ENCODE peak calls at places on chromosomes 11 and 22, in eight cellular contexts. T is mammary epithelial cell; C is MM.1S; L is naive thymus-derived CD4-positive, alpha-beta T cell; G is HepG2; B is fibroblast of lung; I is A673; K is dorsolateral prefrontal cortex. F is an unnamed sample.

GRCh38 chr11:8870461-8871282 is 40.3 kb upstream of the AKIP1 start:
- DNase-seq in I (peak; percentile 72), L (no peak), B (peak; percentile 75), K (no peak), G (no peak), T (peak; percentile 74), C (peak; percentile 56), F (peak; percentile 82)

GRCh38 chr11:70579376-70579955 is 181.1 kb downstream of the CTTN start:
- DNase-seq in G (no peak), L (no peak), I (no peak), C (no peak), K (peak; percentile 7), B (no peak), T (no peak), F (no peak)

GRCh38 chr22:49418943-49419342 is 408.7 kb downstream of the BRD1 start:
- DNase-seq in B (no peak), I (no peak), K (no peak), L (no peak), G (no peak), T (no peak), C (no peak), F (no peak)

GRCh38 chr11:72534859-72535547 is 100.7 kb upstream of the CLPB start:
- DNase-seq in T (no peak), B (no peak), I (no peak), L (no peak), K (no peak), G (no peak), C (no peak), F (peak; percentile 32)

GRCh38 chr11:15346907-15347306 is 232.2 kb downstream of the INSC start:
- DNase-seq in B (no peak), I (no peak), T (no peak), K (no peak), L (no peak), G (no peak), C (no peak), F (no peak)

GRCh38 chr11:3218483-3219280 is at the start of gene MRGPRG:
- DNase-seq in K (peak; percentile 9), I (no peak), B (no peak), T (no peak), L (no peak), G (no peak), C (no peak), F (no peak)

GRCh38 chr11:64141081-64141783 is 24.7 kb downstream of the MACROD1 start:
- DNase-seq in I (no peak), B (no peak), G (no peak), T (no peak), C (no peak), L (no peak), K (no peak), F (no peak)

GRCh38 chr22:27719535-27720227 is 81.9 kb downstream of the MN1 start:
- DNase-seq in L (no peak), T (peak; percentile 100), I (no peak), C (no peak), B (peak; percentile 22), G (peak; percentile 40), K (peak; percentile 56), F (no peak)

GRCh38 chr11:12235080-12235479 is 124.7 kb downstream of the MICAL2 start:
- DNase-seq in L (no peak), T (no peak), G (no peak), I (no peak), K (no peak), C (no peak), B (no peak), F (no peak)

GRCh38 chr11:12235549-12235944 is 125.2 kb downstream of the MICAL2 start:
- DNase-seq in I (no peak), L (no peak), C (no peak), K (no peak), B (peak; percentile 44), G (peak; percentile 69), T (no peak), F (peak; percentile 46)

GRCh38 chr11:12237381-12237784 is 127.0 kb downstream of the MICAL2 start:
- DNase-seq in T (no peak), C (no peak), B (no peak), G (no peak), I (no peak), L (no peak), K (no peak), F (no peak)

GRCh38 chr11:12236744-12237101 is 126.3 kb downstream of the MICAL2 start:
- DNase-seq in B (no peak), T (no peak), K (no peak), L (no peak), I (no peak), G (no peak), C (no peak), F (no peak)

DNA sequence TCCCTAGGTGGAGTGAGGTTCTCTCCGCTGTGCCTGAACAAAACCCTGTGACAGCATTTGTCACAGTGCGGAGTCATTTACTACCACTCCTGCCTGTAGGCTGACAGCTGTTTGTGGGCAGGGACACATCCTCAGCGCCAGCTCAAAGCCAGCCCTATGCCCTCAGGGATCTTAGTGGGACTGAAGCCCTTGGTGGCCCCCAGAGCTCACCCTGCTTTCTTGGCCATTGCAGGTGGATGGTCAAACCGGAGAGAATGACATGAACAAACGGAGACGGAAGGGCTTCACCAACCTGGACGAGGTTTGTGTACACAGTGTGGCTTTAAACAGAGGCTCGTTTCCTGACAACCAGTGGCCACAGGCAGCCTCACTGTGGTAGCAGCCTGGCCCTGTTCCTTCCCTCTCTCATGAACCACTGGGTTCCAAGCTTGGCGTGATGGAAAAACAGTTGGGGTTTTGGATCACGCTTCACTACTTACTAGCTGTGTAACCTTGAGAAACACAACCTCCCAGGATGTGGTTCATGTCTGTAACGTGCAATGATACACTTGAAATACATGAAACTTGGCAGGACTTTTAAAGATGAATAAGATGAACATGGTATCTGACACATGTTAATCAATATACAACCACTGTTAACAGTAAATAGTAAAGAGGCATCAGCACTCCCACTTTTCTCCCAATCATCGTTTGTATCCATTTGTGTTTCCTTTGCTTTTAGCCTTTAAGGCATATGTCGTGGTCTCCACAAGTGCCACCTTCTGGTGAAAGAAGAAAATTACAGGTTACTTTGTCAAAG is 125.8 kb downstream of the MICAL2 start:
- DNase-seq in L (peak; percentile 73), B (peak; percentile 80), K (no peak), G (peak; percentile 58), I (peak; percentile 67), T (peak; percentile 47), C (peak; percentile 60), F (peak; percentile 62)
- H3K27ac ChIP-seq in L (no peak overlapping the region), B (peak overlapping the region; percentile 70), K (peak overlapping the region; percentile 79), G (no peak overlapping the region), I (no peak overlapping the region), T (peak overlapping the region; percentile 24), C (no peak overlapping the region), F (peak overlapping the region; percentile 62)

GRCh38 chr22:21942407-21942895 is 10.2 kb downstream of the PPM1F start:
- DNase-seq in C (no peak), T (peak; percentile 89), G (no peak), I (peak; percentile 98), K (no peak), B (peak; percentile 85), L (no peak), F (no peak)

GRCh38 chr22:21945453-21946261 is 7.0 kb downstream of the PPM1F start:
- DNase-seq in C (no peak), B (no peak), K (no peak), G (no peak), T (no peak), I (no peak), L (no peak), F (no peak)

GRCh38 chr22:21942939-21943338 is 9.7 kb downstream of the PPM1F start:
- DNase-seq in L (no peak), I (peak; percentile 90), T (no peak), B (peak; percentile 11), G (no peak), K (no peak), C (no peak), F (no peak)

GRCh38 chr22:21941921-21942320 is 10.7 kb downstream of the PPM1F start:
- DNase-seq in T (no peak), C (no peak), I (peak; percentile 49), B (no peak), K (no peak), G (no peak), L (no peak), F (no peak)

DNA sequence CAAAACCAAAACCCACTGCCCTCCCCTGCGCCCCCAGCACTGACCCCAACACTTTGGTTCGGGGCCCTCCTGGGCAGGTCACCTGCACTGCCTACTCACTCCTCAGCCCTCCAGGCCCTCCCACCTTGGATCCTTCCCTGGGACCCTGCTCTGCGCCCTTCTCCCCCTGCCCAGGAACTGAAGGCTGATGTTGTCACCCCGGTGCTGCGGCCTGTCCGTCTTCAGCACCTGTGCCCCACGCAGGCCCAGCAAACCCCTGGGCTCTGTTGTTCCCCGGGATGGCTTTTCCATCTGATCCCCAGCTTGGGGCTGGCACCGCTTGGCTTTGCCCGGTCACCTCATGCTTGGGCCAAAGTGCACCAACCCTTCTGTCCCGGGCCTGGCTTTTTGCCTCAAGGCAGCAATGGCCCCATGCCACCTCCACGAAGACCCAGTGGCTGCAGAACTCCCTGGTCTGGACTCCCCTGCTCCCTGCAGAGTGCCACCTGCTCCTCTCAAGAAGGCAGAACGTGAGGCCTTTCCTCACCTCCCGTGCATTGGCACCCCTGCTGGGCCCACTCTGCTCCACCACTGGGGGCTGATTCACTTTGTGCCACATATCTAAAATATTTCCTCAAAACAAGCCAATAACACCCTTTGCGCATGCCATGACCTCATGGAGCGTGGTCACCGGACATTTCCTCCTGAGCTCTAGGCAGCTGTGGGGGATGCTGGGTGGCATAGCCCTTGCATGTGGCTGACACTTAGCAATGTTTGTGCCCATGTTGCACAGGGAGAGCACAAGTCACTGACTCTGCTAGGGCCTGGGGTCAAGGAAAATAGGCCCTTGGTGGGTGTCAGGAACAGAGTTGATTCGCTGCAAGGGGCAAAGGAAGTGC is 8.8 kb downstream of the PPM1F start:
- DNase-seq in K (no peak), T (no peak), B (no peak), C (no peak), L (no peak), G (no peak), I (no peak), F (no peak)
- H3K27ac ChIP-seq in K (peak overlapping the region; percentile 90), T (no peak overlapping the region), B (no peak overlapping the region), C (no peak overlapping the region), L (no peak overlapping the region), G (no peak overlapping the region), I (peak overlapping the region; percentile 89), F (no peak overlapping the region)

GRCh38 chr11:65315866-65316233 is 1.2 kb downstream of the CDC42EP2 start:
- DNase-seq in L (no peak), K (no peak), I (no peak), G (no peak), T (peak; percentile 33), C (no peak), B (no peak), F (no peak)

GRCh38 chr11:65316311-65316978 is 1.8 kb downstream of the CDC42EP2 start:
- DNase-seq in K (no peak), B (peak; percentile 99), L (no peak), I (no peak), C (no peak), G (no peak), T (peak; percentile 59), F (peak; percentile 72)

GRCh38 chr11:65316979-65317786 is 2.5 kb downstream of the CDC42EP2 start:
- DNase-seq in I (peak; percentile 43), G (peak; percentile 77), C (no peak), K (no peak), T (peak; percentile 79), B (peak; percentile 90), L (no peak), F (peak; percentile 71)

GRCh38 chr11:65315204-65315865 is 669 bp downstream of the CDC42EP2 start:
- DNase-seq in T (peak; percentile 68), I (peak; percentile 88), L (peak; percentile 86), G (peak; percentile 68), B (peak; percentile 78), K (peak; percentile 83), C (peak; percentile 73), F (peak; percentile 93)

GRCh38 chr11:65314501-65315203 is at the start of gene CDC42EP2:
- DNase-seq in C (peak; percentile 77), B (peak; percentile 85), K (peak; percentile 83), G (peak; percentile 74), T (peak; percentile 82), L (peak; percentile 66), I (peak; percentile 85), F (peak; percentile 96)
- H3K27ac ChIP-seq in C (no peak within 1 kb of the TSS), B (peak within 1 kb of the TSS; percentile 99), K (peak within 1 kb of the TSS; percentile 82), G (peak within 1 kb of the TSS; percentile 77), T (peak within 1 kb of the TSS; percentile 46), L (peak within 1 kb of the TSS; percentile 59), I (peak within 1 kb of the TSS; percentile 71), F (peak within 1 kb of the TSS; percentile 98)

DNA sequence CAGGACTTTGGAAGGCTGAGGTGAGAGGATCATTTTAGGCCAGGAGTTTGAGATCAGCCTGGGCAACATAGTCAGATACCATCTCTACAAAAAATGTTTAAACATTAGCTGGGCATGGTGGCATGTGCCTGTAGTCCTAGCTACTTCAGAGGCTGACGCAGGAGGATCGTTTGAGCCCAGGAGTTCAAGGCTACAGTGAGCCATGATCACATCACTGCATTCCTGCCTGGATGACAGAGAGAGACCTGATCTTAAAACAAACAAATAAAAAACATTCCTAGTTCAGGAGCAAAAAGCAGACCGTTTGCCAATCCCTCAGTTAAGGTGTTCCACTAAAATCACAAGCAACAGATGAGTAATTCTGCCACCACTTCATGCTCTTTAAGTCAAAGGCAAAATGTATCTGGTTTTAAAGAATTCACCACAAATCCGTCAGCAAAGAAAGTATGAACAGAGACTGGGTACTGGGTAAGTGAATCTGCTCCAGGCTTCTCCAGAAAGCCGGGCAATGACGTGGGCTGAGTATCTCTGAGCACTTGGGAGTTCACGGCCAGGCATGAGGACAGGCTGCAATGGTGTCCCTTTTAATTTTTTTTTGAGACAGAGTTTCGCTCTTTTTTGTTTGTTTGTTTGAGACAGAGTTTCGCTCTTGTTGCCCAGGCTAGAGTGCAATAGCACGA is 19.5 kb downstream of the CLTCL1 start:
- DNase-seq in I (no peak), B (no peak), G (peak; percentile 89), L (no peak), C (no peak), T (peak; percentile 20), K (no peak), F (peak; percentile 29)
- H3K27ac ChIP-seq in I (no peak overlapping the region), B (no peak overlapping the region), G (peak overlapping the region; percentile 81), L (no peak overlapping the region), C (no peak overlapping the region), T (no peak overlapping the region), K (no peak overlapping the region), F (peak overlapping the region; percentile 74)